ENCODE peak calls at places on chromosomes 12 and 14, in five cellular contexts. K, T, U, C and B are unnamed samples.

GRCh38 chr14:89576132-89576923 is 159.3 kb upstream of the FOXN3 start:
- DNase-seq in C (peak; percentile 38), U (no peak), K (no peak), T (no peak), B (no peak)

GRCh38 chr12:101539148-101539547 is 55.6 kb upstream of the MYBPC1 start:
- DNase-seq in C (no peak), U (no peak), T (no peak), K (no peak), B (no peak)

GRCh38 chr12:111846016-111846415 is 4.0 kb downstream of the MAPKAPK5 start:
- DNase-seq in T (peak; percentile 15), U (no peak), C (no peak), K (no peak), B (no peak)

GRCh38 chr12:108833757-108834472 is 23.5 kb downstream of the SSH1 start:
- DNase-seq in K (no peak), T (no peak), U (no peak), C (no peak), B (no peak)

GRCh38 chr14:101950100-101950499 is 14.3 kb upstream of the DYNC1H1 start:
- DNase-seq in U (no peak), K (no peak), T (no peak), C (no peak), B (no peak)

GRCh38 chr12:124565071-124565491 is 2.3 kb downstream of the NCOR2 start:
- DNase-seq in K (peak; percentile 85), T (no peak), U (no peak), C (peak; percentile 75), B (no peak)

GRCh38 chr14:98819132-98819866 is 452.7 kb downstream of the BCL11B start:
- DNase-seq in T (peak; percentile 14), C (peak; percentile 19), U (no peak), K (no peak), B (no peak)

GRCh38 chr14:73477618-73478266 is 13.0 kb upstream of the RIOX1 start:
- DNase-seq in C (no peak), T (no peak), U (no peak), K (no peak), B (no peak)

GRCh38 chr12:52964556-52965336 is 15.8 kb downstream of the KRT18 start:
- DNase-seq in U (no peak), K (no peak), C (no peak), T (no peak), B (no peak)

GRCh38 chr14:68873379-68873778 is 80.5 kb upstream of the ZFP36L1 start:
- DNase-seq in K (no peak), U (no peak), C (no peak), T (no peak), B (no peak)

GRCh38 chr12:112788205-112788604 is 3.3 kb upstream of the RPH3A start:
- DNase-seq in U (no peak), C (no peak), K (no peak), T (peak; percentile 13), B (no peak)

GRCh38 chr14:55271572-55272414 is 572 bp downstream of the FBXO34 start:
- DNase-seq in T (peak; percentile 57), C (peak; percentile 76), K (peak; percentile 86), U (peak; percentile 15), B (no peak)

GRCh38 chr12:121467638-121468403 is 67.9 kb downstream of the RNF34 start:
- DNase-seq in K (peak; percentile 87), T (peak; percentile 4), U (peak; percentile 1), C (peak; percentile 72), B (no peak)

GRCh38 chr12:123421314-123421713 is 15.2 kb downstream of the RILPL2 start:
- DNase-seq in C (no peak), K (no peak), U (no peak), T (no peak), B (no peak)